ENCODE peak calls at places on chromosomes 7 and 10, in seven cellular contexts. U, G, L, J, K, S and A are unnamed samples.
A peak's percentile ranks its signal among the peaks of the same experiment; 100 is the strongest.

GRCh38 chr10:11527700-11528255 is 83.7 kb downstream of the USP6NL start:
- DNase-seq in U (no peak), G (no peak), L (no peak), J (no peak), K (no peak), S (no peak), A (no peak)

GRCh38 chr7:140924019-140924820 is 509 bp downstream of the BRAF start:
- DNase-seq in U (peak; percentile 82), G (peak; percentile 64), L (peak; percentile 73), J (no peak), K (peak; percentile 82), S (peak; percentile 83), A (peak; percentile 80)

GRCh38 chr7:26688388-26688787 is 176.0 kb downstream of the SKAP2 start:
- DNase-seq in U (no peak), G (no peak), L (no peak), J (no peak), K (no peak), S (no peak), A (no peak)

GRCh38 chr7:74690474-74690873 is 33.0 kb downstream of the GTF2I start:
- DNase-seq in U (no peak), G (no peak), L (no peak), J (no peak), K (no peak), S (no peak), A (no peak)

GRCh38 chr10:66215005-66215404 is 710.8 kb upstream of the LRRTM3 start:
- DNase-seq in U (peak; percentile 3), G (no peak), L (no peak), J (no peak), K (no peak), S (no peak), A (no peak)

GRCh38 chr7:156603629-156604028 is 36.9 kb upstream of the RNF32 start:
- DNase-seq in U (no peak), G (no peak), L (no peak), J (no peak), K (no peak), S (no peak), A (no peak)

GRCh38 chr7:86991844-86992243 is 67.6 kb downstream of the ELAPOR2 start:
- DNase-seq in U (no peak), G (no peak), L (no peak), J (peak; percentile 28), K (no peak), S (no peak), A (no peak)

GRCh38 chr10:46523119-46523880 is 33.2 kb downstream of the GPRIN2 start:
- DNase-seq in U (no peak), G (no peak), L (no peak), J (no peak), K (peak; percentile 66), S (no peak), A (no peak)

GRCh38 chr10:78820007-78820362 is 248.8 kb upstream of the ZMIZ1 start:
- DNase-seq in U (no peak), G (no peak), L (no peak), J (no peak), K (no peak), S (no peak), A (no peak)

GRCh38 chr7:29282819-29283414 is 88.3 kb downstream of the CHN2 start:
- DNase-seq in U (no peak), G (no peak), L (no peak), J (no peak), K (no peak), S (peak; percentile 20), A (no peak)

GRCh38 chr10:76717141-76717540 is 920.5 kb downstream of the KCNMA1 start:
- DNase-seq in U (no peak), G (peak; percentile 8), L (no peak), J (peak; percentile 11), K (no peak), S (no peak), A (no peak)

GRCh38 chr10:71694567-71694968 is 25.0 kb downstream of the C10orf105 start:
- DNase-seq in U (peak; percentile 95), G (no peak), L (peak; percentile 37), J (no peak), K (no peak), S (no peak), A (no peak)

GRCh38 chr10:34295142-34295548 is 520.0 kb downstream of the PARD3 start:
- DNase-seq in U (no peak), G (no peak), L (no peak), J (no peak), K (no peak), S (no peak), A (no peak)

GRCh38 chr7:131844380-131844779 is 288.0 kb upstream of the PODXL start:
- DNase-seq in U (no peak), G (no peak), L (no peak), J (no peak), K (no peak), S (no peak), A (no peak)

GRCh38 chr10:118818621-118819221 is 64.0 kb upstream of the CACUL1 start:
- DNase-seq in U (no peak), G (no peak), L (no peak), J (no peak), K (no peak), S (peak; percentile 72), A (no peak)

GRCh38 chr7:27745064-27745583 is 5.2 kb downstream of the TAX1BP1 start:
- DNase-seq in U (peak; percentile 12), G (peak; percentile 46), L (peak; percentile 48), J (peak; percentile 32), K (no peak), S (peak; percentile 2), A (no peak)

GRCh38 chr10:101560293-101561067 is 27.6 kb downstream of the POLL start:
- DNase-seq in U (peak; percentile 42), G (no peak), L (no peak), J (no peak), K (no peak), S (no peak), A (no peak)

GRCh38 chr7:754531-755420 is 27.7 kb upstream of the PRKAR1B start:
- DNase-seq in U (no peak), G (no peak), L (no peak), J (no peak), K (peak; percentile 56), S (no peak), A (no peak)

GRCh38 chr10:61804414-61804813 is 97.1 kb upstream of the ARID5B start:
- DNase-seq in U (no peak), G (peak; percentile 22), L (no peak), J (no peak), K (no peak), S (no peak), A (no peak)

GRCh38 chr7:28155019-28155660 is 25.5 kb downstream of the JAZF1 start:
- DNase-seq in U (peak; percentile 51), G (no peak), L (peak; percentile 10), J (no peak), K (no peak), S (no peak), A (no peak)